ENCODE peak calls at places on chromosomes 11 and 22, in five cellular contexts. P, Q, V, U and E are unnamed samples. For H3K9me3, the result is how much of the 10 kb centered on the place peaks cover.

GRCh38 chr11:7882860-7883259 is 48.2 kb downstream of the OR10A6 start:
- DNase-seq in P (no peak), Q (no peak), V (no peak), U (no peak), E (no peak)

GRCh38 chr11:132925825-132926469 is 606.4 kb downstream of the OPCML start:
- DNase-seq in P (no peak), Q (no peak), V (no peak), U (no peak), E (no peak)

GRCh38 chr22:27238935-27239510 is 562.5 kb downstream of the MN1 start:
- DNase-seq in P (no peak), Q (no peak), V (no peak), U (peak), E (no peak)

GRCh38 chr11:117748771-117749540 is 48.1 kb downstream of the DSCAML1 start:
- DNase-seq in P (no peak), Q (no peak), V (no peak), U (no peak), E (no peak)

GRCh38 chr11:83852775-83853442 is 566.7 kb upstream of the CCDC90B start:
- DNase-seq in P (no peak), Q (no peak), V (no peak), U (no peak), E (no peak)

GRCh38 chr22:38249301-38249700 is 23.5 kb downstream of the TMEM184B start:
- DNase-seq in P (no peak), Q (no peak), V (no peak), U (no peak), E (no peak)

GRCh38 chr11:59901306-59901705 is 22.7 kb downstream of the OOSP3 start:
- DNase-seq in P (no peak), Q (no peak), V (no peak), U (no peak), E (no peak)

GRCh38 chr11:120667281-120667680 is 155.7 kb downstream of the GRIK4 start:
- DNase-seq in P (no peak), Q (no peak), V (no peak), U (no peak), E (no peak)

GRCh38 chr22:39522567-39523300 is 2.4 kb downstream of the ATF4 start:
- DNase-seq in P (peak), Q (no peak), V (no peak), U (peak), E (no peak)

GRCh38 chr11:19156892-19157291 is 39.9 kb downstream of the ZDHHC13 start:
- DNase-seq in P (no peak), Q (no peak), V (no peak), U (no peak), E (no peak)

GRCh38 chr11:129376658-129377341 is 1.2 kb downstream of the BARX2 start:
- DNase-seq in P (no peak), Q (peak), V (no peak), U (no peak), E (no peak)

GRCh38 chr11:116172156-116172555 is 600.6 kb downstream of the BUD13 start:
- DNase-seq in P (no peak), Q (no peak), V (no peak), U (no peak), E (no peak)

GRCh38 chr22:31230871-31231621 is 18.9 kb downstream of the LIMK2 start:
- DNase-seq in P (peak), Q (no peak), V (peak), U (peak), E (peak)

GRCh38 chr11:101775033-101775432 is 139.8 kb upstream of the CEP126 start:
- DNase-seq in P (no peak), Q (no peak), V (no peak), U (no peak), E (no peak)

GRCh38 chr11:12675951-12676711 is 1.9 kb downstream of the TEAD1 start:
- DNase-seq in P (no peak), Q (no peak), V (no peak), U (peak), E (no peak)

GRCh38 chr11:86923993-86924766 is 31.0 kb downstream of the FZD4 start:
- DNase-seq in P (no peak), Q (peak), V (no peak), U (peak), E (no peak)

GRCh38 chr22:29270475-29271271 is 2.6 kb downstream of the EWSR1 start:
- DNase-seq in P (no peak), Q (no peak), V (no peak), U (no peak), E (no peak)

GRCh38 chr11:66705587-66706335 is 23.3 kb downstream of the SPTBN2 start:
- DNase-seq in P (no peak), Q (no peak), V (no peak), U (no peak), E (no peak)

GRCh38 chr11:65551572-65552398 is 6.4 kb downstream of the LTBP3 start:
- DNase-seq in P (peak), Q (no peak), V (peak), U (peak), E (peak)

GRCh38 chr11:6855971-6856542 is 6.8 kb upstream of the OR10A2 start:
- DNase-seq in P (no peak), Q (peak), V (no peak), U (no peak), E (no peak)

GRCh38 chr11:111367411-111368284 is 11.4 kb downstream of the POU2AF1 start:
- DNase-seq in P (no peak), Q (no peak), V (no peak), U (no peak), E (no peak)

GRCh38 chr11:27524155-27524554 is 17.6 kb upstream of the LIN7C start:
- DNase-seq in P (no peak), Q (no peak), V (no peak), U (peak), E (no peak)

GRCh38 chr11:9002920-9003572 is 755 bp downstream of the NRIP3 start:
- DNase-seq in P (no peak), Q (no peak), V (no peak), U (no peak), E (no peak)

GRCh38 chr11:65981972-65982823 is 19.8 kb downstream of the EIF1AD start:
- DNase-seq in P (peak), Q (no peak), V (no peak), U (no peak), E (no peak)

GRCh38 chr11:406796-407650 is 7.8 kb downstream of the SIGIRR start:
- DNase-seq in P (peak), Q (peak), V (peak), U (peak), E (peak)

GRCh38 chr22:17477401-17477833 is 85.9 kb upstream of the SLC25A18 start:
- DNase-seq in P (no peak), Q (no peak), V (no peak), U (peak), E (no peak)

GRCh38 chr11:132734217-132734616 is 798.1 kb downstream of the OPCML start:
- DNase-seq in P (no peak), Q (no peak), V (no peak), U (no peak), E (no peak)

GRCh38 chr11:132962026-132962425 is 570.3 kb downstream of the OPCML start:
- DNase-seq in P (no peak), Q (no peak), V (no peak), U (no peak), E (no peak)

GRCh38 chr11:104549019-104549418 is 349.2 kb downstream of the CASP12 start:
- DNase-seq in P (no peak), Q (no peak), V (no peak), U (no peak), E (no peak)

GRCh38 chr22:26762503-26763170 is 105.2 kb downstream of the MIAT start:
- DNase-seq in P (no peak), Q (no peak), V (no peak), U (no peak), E (no peak)

GRCh38 chr11:85941380-85941973 is 86.3 kb downstream of the CCDC83 start:
- DNase-seq in P (no peak), Q (peak), V (no peak), U (peak), E (no peak)

GRCh38 chr22:25777870-25778269 is 35.9 kb downstream of the MYO18B start:
- DNase-seq in P (no peak), Q (no peak), V (no peak), U (no peak), E (no peak)

GRCh38 chr11:70481625-70482528 is 83.5 kb downstream of the CTTN start:
- DNase-seq in P (no peak), Q (no peak), V (no peak), U (no peak), E (no peak)

GRCh38 chr11:44113018-44113417 is 17.5 kb downstream of the EXT2 start:
- DNase-seq in P (no peak), Q (no peak), V (no peak), U (no peak), E (no peak)
- H3K9me3 ChIP-seq in P (under half), Q (under half), V (under half), U (under half), E (under half)

GRCh38 chr22:49301398-49302149 is 526.1 kb downstream of the BRD1 start:
- DNase-seq in P (no peak), Q (no peak), V (no peak), U (no peak), E (no peak)

GRCh38 chr22:49300241-49300640 is 527.4 kb downstream of the BRD1 start:
- DNase-seq in P (no peak), Q (no peak), V (no peak), U (no peak), E (no peak)

GRCh38 chr22:49302150-49302460 is 525.6 kb downstream of the BRD1 start:
- DNase-seq in P (no peak), Q (no peak), V (no peak), U (no peak), E (no peak)

GRCh38 chr22:49299821-49300231 is 527.8 kb downstream of the BRD1 start:
- DNase-seq in P (no peak), Q (no peak), V (no peak), U (no peak), E (no peak)

GRCh38 chr22:49300951-49301397 is 526.7 kb downstream of the BRD1 start:
- DNase-seq in P (no peak), Q (no peak), V (no peak), U (no peak), E (no peak)
- H3K9me3 ChIP-seq in P (under half), Q (under half), V (under half), U (under half), E (under half)

GRCh38 chr11:3367221-3367620 is 11.7 kb downstream of the ZNF195 start:
- DNase-seq in P (no peak), Q (no peak), V (no peak), U (no peak), E (no peak)
- H3K9me3 ChIP-seq in P (under half), Q (half or more), V (under half), U (under half), E (under half)

GRCh38 chr22:48603621-48604320 is 1223.9 kb downstream of the BRD1 start:
- DNase-seq in P (no peak), Q (no peak), V (no peak), U (no peak), E (no peak)
- H3K9me3 ChIP-seq in P (under half), Q (under half), V (under half), U (under half), E (under half)

GRCh38 chr22:47406896-47407295 is 644.4 kb downstream of the TBC1D22A start:
- DNase-seq in P (no peak), Q (no peak), V (no peak), U (no peak), E (no peak)
- H3K9me3 ChIP-seq in P (under half), Q (under half), V (under half), U (under half), E (under half)

DNA sequence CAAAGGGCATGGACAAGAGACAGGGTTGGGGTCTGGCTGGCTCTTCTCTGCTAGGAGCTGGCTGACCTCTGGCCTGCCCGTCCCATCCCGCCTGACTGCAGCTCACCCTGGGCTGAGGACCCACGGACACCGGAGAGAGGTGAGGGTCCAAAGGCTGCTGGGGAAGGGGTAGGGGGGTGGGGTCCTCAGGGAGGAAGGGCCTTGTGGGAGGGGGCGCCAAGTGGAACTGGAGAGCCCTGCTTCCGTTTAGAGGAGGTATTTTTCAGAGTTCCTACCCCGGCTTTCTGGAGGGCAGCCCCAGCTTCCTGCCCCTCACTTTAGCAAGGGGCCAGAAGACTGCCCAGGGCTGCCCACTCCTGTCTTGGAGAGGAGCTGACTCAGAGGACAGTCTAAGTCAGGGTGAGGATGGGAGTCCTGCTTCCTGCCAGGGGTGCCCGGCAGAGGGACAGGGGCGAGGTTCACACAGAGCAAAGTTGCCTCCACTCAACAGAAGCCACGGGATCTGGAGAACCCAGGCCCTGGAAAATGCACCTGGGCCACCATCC is 7.1 kb downstream of the LARGE2 start:
- DNase-seq in P (no peak), Q (no peak), V (no peak), U (no peak), E (no peak)
- H3K9me3 ChIP-seq in P (under half), Q (under half), V (under half), U (under half), E (under half)

GRCh38 chr22:49296561-49296960 is 531.1 kb downstream of the BRD1 start:
- DNase-seq in P (no peak), Q (no peak), V (no peak), U (no peak), E (no peak)
- H3K9me3 ChIP-seq in P (under half), Q (under half), V (under half), U (under half), E (under half)

DNA sequence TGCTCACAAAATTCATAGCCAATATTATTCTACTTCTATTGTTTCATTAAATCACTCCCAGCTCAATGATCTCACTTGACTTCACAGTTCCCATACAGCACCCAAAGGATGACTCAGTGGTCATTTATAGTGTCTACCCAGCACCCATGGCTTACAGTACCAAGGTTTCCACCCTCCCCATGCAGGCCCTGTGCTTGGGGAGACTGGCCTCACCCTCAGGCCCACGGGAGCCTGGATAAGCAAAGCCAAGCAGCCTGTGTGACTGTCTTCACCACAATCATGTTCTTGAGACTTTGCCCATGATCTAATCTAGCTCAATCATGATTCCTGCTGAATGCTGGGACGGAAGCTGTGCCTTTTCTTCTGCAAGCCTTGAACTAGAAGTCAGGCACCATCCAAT is 97.6 kb downstream of the SLC36A4 start:
- DNase-seq in P (no peak), Q (no peak), V (no peak), U (no peak), E (no peak)
- H3K9me3 ChIP-seq in P (under half), Q (under half), V (under half), U (under half), E (under half)

GRCh38 chr11:50394017-50394416 is 361.3 kb downstream of the OR4C45 start:
- DNase-seq in P (no peak), Q (no peak), V (no peak), U (no peak), E (no peak)
- H3K9me3 ChIP-seq in P (under half), Q (under half), V (under half), U (under half), E (under half)